ENCODE peak calls at places on chromosomes 2 and 18, in four cellular contexts. R, Q, S and L are unnamed samples.

GRCh38 chr2:31728406-31729064 is 147.8 kb upstream of the SRD5A2 start:
- DNase-seq in S (no peak), Q (no peak), R (no peak), L (no peak)

GRCh38 chr2:191857406-191857805 is 10.5 kb upstream of the CAVIN2 start:
- DNase-seq in Q (no peak), S (no peak), R (no peak), L (no peak)

GRCh38 chr2:181876614-181877063 is 14.9 kb upstream of the ITPRID2 start:
- DNase-seq in Q (no peak), R (no peak), S (no peak), L (no peak)

GRCh38 chr18:79935925-79936324 is 15.5 kb downstream of the SLC66A2 start:
- DNase-seq in R (peak), S (no peak), Q (no peak), L (no peak)

GRCh38 chr2:60926751-60927568 is 45.6 kb downstream of the REL start:
- DNase-seq in Q (no peak), R (no peak), S (no peak), L (no peak)

GRCh38 chr2:9709539-9710285 is 78.9 kb upstream of the YWHAQ start:
- DNase-seq in Q (no peak), S (no peak), R (no peak), L (no peak)

GRCh38 chr18:46497129-46497528 is 159.9 kb downstream of the LOXHD1 start:
- DNase-seq in R (no peak), Q (no peak), S (no peak), L (no peak)

GRCh38 chr18:76995896-76996295 is 136.7 kb downstream of the MBP start:
- DNase-seq in S (no peak), R (no peak), Q (no peak), L (no peak)

GRCh38 chr2:228658998-228659397 is 477.5 kb upstream of the SPHKAP start:
- DNase-seq in S (no peak), Q (no peak), R (no peak), L (no peak)

GRCh38 chr2:112048887-112049286 is 6.2 kb upstream of the TMEM87B start:
- DNase-seq in S (peak), Q (no peak), R (no peak), L (peak)

GRCh38 chr2:75053484-75054112 is 95.2 kb downstream of the POLE4 start:
- DNase-seq in S (no peak), Q (no peak), R (no peak), L (peak)

GRCh38 chr18:72700961-72701710 is 157.0 kb upstream of the CBLN2 start:
- DNase-seq in R (no peak), S (no peak), Q (no peak), L (no peak)

GRCh38 chr18:12679183-12679786 is 21.4 kb upstream of the SPIRE1 start:
- DNase-seq in Q (no peak), R (no peak), S (no peak), L (no peak)

GRCh38 chr2:17620841-17621240 is 80.3 kb downstream of the VSNL1 start:
- DNase-seq in Q (no peak), R (no peak), S (no peak), L (no peak)

GRCh38 chr2:85468096-85468703 is 49.7 kb downstream of the SH2D6 start:
- DNase-seq in S (no peak), R (no peak), Q (no peak), L (no peak)

GRCh38 chr2:164882276-164882675 is 40.7 kb upstream of the COBLL1 start:
- DNase-seq in S (no peak), R (no peak), Q (no peak), L (no peak)

GRCh38 chr2:221422516-221423211 is 149.4 kb downstream of the EPHA4 start:
- DNase-seq in Q (no peak), R (no peak), S (no peak), L (no peak)

GRCh38 chr2:203052539-203052938 is 37.9 kb downstream of the NBEAL1 start:
- DNase-seq in R (no peak), Q (no peak), S (no peak), L (no peak)

GRCh38 chr2:160635488-160635887 is 141.9 kb upstream of the RBMS1 start:
- DNase-seq in R (no peak), S (no peak), Q (no peak), L (no peak)

GRCh38 chr2:39513641-39514094 is 76.6 kb upstream of the MAP4K3 start:
- DNase-seq in Q (no peak), R (no peak), S (no peak), L (peak)

GRCh38 chr18:58413667-58414628 is 214.9 kb downstream of the ALPK2 start:
- DNase-seq in S (no peak), Q (no peak), R (no peak), L (no peak)

GRCh38 chr18:59139291-59139614 is 431 bp upstream of the SEC11C start:
- DNase-seq in R (peak), S (peak), Q (peak), L (peak)

GRCh38 chr2:125596612-125597011 is 1059.3 kb upstream of the GYPC start:
- DNase-seq in Q (no peak), S (no peak), R (no peak), L (no peak)

GRCh38 chr2:214781226-214781625 is 28.3 kb downstream of the BARD1 start:
- DNase-seq in Q (no peak), S (no peak), R (no peak), L (no peak)

GRCh38 chr2:134466141-134466540 is 212.3 kb downstream of the MGAT5 start:
- DNase-seq in Q (no peak), R (peak), S (no peak), L (no peak)

GRCh38 chr2:147040585-147041494 is 804.0 kb upstream of the ACVR2A start:
- DNase-seq in Q (no peak), R (no peak), S (no peak), L (no peak)

GRCh38 chr18:46677609-46678470 is 20.8 kb upstream of the LOXHD1 start:
- DNase-seq in S (no peak), Q (no peak), R (no peak), L (no peak)

GRCh38 chr2:152623076-152623740 is 94.1 kb downstream of the PRPF40A start:
- DNase-seq in S (no peak), R (no peak), Q (no peak), L (no peak)

GRCh38 chr18:59094569-59094968 is 45.1 kb upstream of the SEC11C start:
- DNase-seq in Q (no peak), S (no peak), R (no peak), L (no peak)